ENCODE peak calls at places on chromosomes 6 and 20, in ten cellular contexts. G is HFFc6; L is T-helper 2 cell; Y is stimulated activated CD4-positive, alpha-beta T cell treated with anti-CD3 and anti-CD28 coated beads, TNF-alpha, amount 100 ng/mL, for 1 hour; O is NCI-H1436; U is LoVo; C is CD8-positive, alpha-beta T cell; P is A549; B is A172; K is RKO. W is an unnamed sample.

GRCh38 chr6:36714511-36714910 is 16.9 kb downstream of the RAB44 start:
- DNase-seq in G (no peak), C (no peak), B (no peak), Y (no peak), U (no peak), K (no peak), L (no peak), P (no peak), O (no peak), W (no peak)

GRCh38 chr20:50427740-50428462 is 82.3 kb upstream of the PTPN1 start:
- DNase-seq in G (no peak), U (no peak), C (no peak), P (no peak), L (no peak), O (no peak), Y (no peak), B (peak; percentile 55), K (no peak), W (no peak)

GRCh38 chr6:41373367-41373918 is 38.0 kb downstream of the NCR2 start:
- DNase-seq in G (no peak), Y (no peak), P (no peak), K (no peak), C (no peak), U (no peak), O (no peak), L (no peak), B (no peak), W (no peak)

GRCh38 chr6:115717062-115717461 is 343.6 kb downstream of the FRK start:
- DNase-seq in B (no peak), G (no peak), L (no peak), C (no peak), P (no peak), K (no peak), O (no peak), U (no peak), Y (no peak), W (no peak)

GRCh38 chr6:25889877-25890853 is 16.1 kb upstream of the SLC17A3 start:
- DNase-seq in O (peak; percentile 28), B (peak; percentile 45), U (peak; percentile 58), C (no peak), L (no peak), G (peak; percentile 52), P (no peak), Y (no peak), K (peak; percentile 39), W (no peak)

GRCh38 chr6:52049252-52050050 is 38.0 kb downstream of the PKHD1 start:
- DNase-seq in U (peak; percentile 39), B (peak; percentile 30), O (no peak), L (no peak), Y (no peak), K (peak; percentile 59), G (peak; percentile 36), P (peak; percentile 13), C (no peak), W (no peak)

GRCh38 chr20:40279390-40279789 is 409.6 kb downstream of the MAFB start:
- DNase-seq in U (no peak), P (no peak), O (no peak), G (peak; percentile 5), L (no peak), C (no peak), K (no peak), B (peak; percentile 56), Y (no peak), W (no peak)

GRCh38 chr6:33787954-33788693 is 806 bp downstream of the LEMD2 start:
- DNase-seq in Y (peak; percentile 22), P (peak; percentile 60), U (peak; percentile 35), K (peak; percentile 82), C (peak; percentile 49), O (no peak), L (peak; percentile 35), B (peak; percentile 54), G (peak; percentile 74), W (no peak)

GRCh38 chr6:167013067-167013466 is 13.9 kb downstream of the CEP43 start:
- DNase-seq in Y (no peak), K (no peak), U (no peak), G (no peak), O (no peak), B (no peak), L (no peak), C (no peak), P (no peak), W (no peak)

GRCh38 chr6:4403023-4403752 is 267.8 kb upstream of the ECI2 start:
- DNase-seq in B (no peak), P (no peak), U (no peak), Y (no peak), G (no peak), K (no peak), L (no peak), O (no peak), C (no peak), W (no peak)

GRCh38 chr6:35044771-35045275 is 96.3 kb downstream of the TCP11 start:
- DNase-seq in G (no peak), B (peak; percentile 16), Y (no peak), C (no peak), K (no peak), O (no peak), P (no peak), L (no peak), U (no peak), W (no peak)

GRCh38 chr6:66516377-66516776 is 809.4 kb upstream of the EYS start:
- DNase-seq in B (no peak), C (no peak), L (no peak), G (no peak), P (no peak), U (no peak), Y (no peak), K (no peak), O (no peak), W (no peak)

GRCh38 chr6:1636272-1636825 is 26.6 kb downstream of the FOXC1 start:
- DNase-seq in O (no peak), G (no peak), C (no peak), U (no peak), L (no peak), Y (no peak), B (no peak), K (no peak), P (no peak), W (no peak)

GRCh38 chr20:53146201-53146891 is 174.2 kb downstream of the TSHZ2 start:
- DNase-seq in K (no peak), G (no peak), L (no peak), B (peak; percentile 46), Y (peak; percentile 26), P (no peak), C (no peak), U (no peak), O (no peak), W (no peak)

GRCh38 chr6:148761532-148761951 is 14.7 kb downstream of the UST start:
- DNase-seq in C (no peak), B (no peak), K (no peak), L (peak; percentile 27), P (no peak), Y (no peak), G (no peak), U (no peak), O (no peak), W (no peak)

GRCh38 chr6:64383277-64383676 is 747.7 kb downstream of the PHF3 start:
- DNase-seq in G (no peak), P (no peak), K (peak; percentile 13), L (no peak), C (no peak), O (no peak), B (no peak), U (no peak), Y (no peak), W (no peak)

GRCh38 chr6:17705428-17705777 is 1.3 kb downstream of the NUP153 start:
- DNase-seq in K (peak; percentile 92), U (peak; percentile 52), O (no peak), B (peak; percentile 43), P (peak; percentile 57), L (no peak), G (peak; percentile 64), C (no peak), Y (no peak), W (peak; percentile 52)

GRCh38 chr6:141492885-141493284 is 639.8 kb upstream of the GJE1 start:
- DNase-seq in O (no peak), G (no peak), P (no peak), U (no peak), B (no peak), C (no peak), L (no peak), Y (no peak), K (no peak), W (no peak)

GRCh38 chr20:38692436-38693411 is 31.6 kb upstream of the SLC32A1 start:
- DNase-seq in C (no peak), B (peak; percentile 68), G (peak; percentile 54), Y (peak; percentile 31), K (peak; percentile 73), U (peak; percentile 63), P (no peak), O (peak; percentile 53), L (peak; percentile 16), W (peak; percentile 10)

GRCh38 chr6:152338335-152339125 is 298.6 kb downstream of the SYNE1 start:
- DNase-seq in C (peak; percentile 50), P (peak; percentile 10), Y (peak; percentile 54), B (peak; percentile 12), O (no peak), U (peak; percentile 15), L (peak; percentile 39), K (no peak), G (peak; percentile 12), W (no peak)

GRCh38 chr20:16709017-16709416 is 20.8 kb upstream of the SNRPB2 start:
- DNase-seq in O (no peak), K (no peak), Y (no peak), U (no peak), C (no peak), G (no peak), L (no peak), P (no peak), B (no peak), W (no peak)

GRCh38 chr20:52365688-52366087 is 174.1 kb upstream of the ZFP64 start:
- DNase-seq in B (no peak), U (no peak), P (no peak), G (no peak), O (no peak), K (no peak), L (no peak), C (no peak), Y (no peak), W (no peak)

GRCh38 chr6:42131531-42131930 is 10.9 kb downstream of the C6orf132 start:
- DNase-seq in Y (no peak), G (peak; percentile 73), U (no peak), L (no peak), P (no peak), C (no peak), O (no peak), B (peak; percentile 68), K (no peak), W (peak; percentile 36)